ENCODE peak calls at places on chromosomes 6 and 20, in seven cellular contexts. M is brain microvascular endothelial cell, Q is endothelial cell, E is breast epithelium, G is AG04449, O is right lobe of liver, N is A549. C is an unnamed sample.

GRCh38 chr6:152748843-152749242 is 1.8 kb upstream of the VIP start:
- DNase-seq in M (no peak), Q (no peak), E (no peak), G (no peak), O (no peak), N (no peak), C (no peak)

GRCh38 chr6:167096991-167097390 is 25.9 kb upstream of the CCR6 start:
- DNase-seq in M (no peak), Q (no peak), E (no peak), G (no peak), O (no peak), N (no peak), C (no peak)

GRCh38 chr6:5191722-5192121 is 69.0 kb downstream of the LYRM4 start:
- DNase-seq in M (no peak), Q (no peak), E (no peak), G (no peak), O (no peak), N (no peak), C (no peak)

GRCh38 chr20:35954907-35955251 is 577 bp upstream of the SCAND1 start:
- DNase-seq in M (peak; percentile 38), Q (no peak), E (no peak), G (no peak), O (no peak), N (peak; percentile 66), C (no peak)

GRCh38 chr6:36677753-36678487 is 594 bp upstream of the CDKN1A start:
- DNase-seq in M (no peak), Q (no peak), E (no peak), G (no peak), O (no peak), N (no peak), C (no peak)

GRCh38 chr6:142842423-142843261 is 102.3 kb downstream of the HIVEP2 start:
- DNase-seq in M (peak; percentile 92), Q (no peak), E (no peak), G (no peak), O (no peak), N (no peak), C (no peak)

GRCh38 chr6:37253608-37254007 is 4.0 kb upstream of the TBC1D22B start:
- DNase-seq in M (no peak), Q (no peak), E (no peak), G (no peak), O (no peak), N (no peak), C (no peak)

GRCh38 chr6:151285121-151285520 is 45.4 kb downstream of the AKAP12 start:
- DNase-seq in M (peak; percentile 47), Q (no peak), E (no peak), G (peak; percentile 49), O (no peak), N (no peak), C (no peak)

GRCh38 chr6:49856282-49856681 is 10.1 kb downstream of the CRISP1 start:
- DNase-seq in M (no peak), Q (no peak), E (no peak), G (no peak), O (no peak), N (no peak), C (no peak)

GRCh38 chr6:104953410-104953953 is 3.4 kb upstream of the LIN28B start:
- DNase-seq in M (no peak), Q (peak; percentile 75), E (no peak), G (no peak), O (no peak), N (no peak), C (no peak)

GRCh38 chr6:83600531-83600930 is 88.2 kb downstream of the PRSS35 start:
- DNase-seq in M (no peak), Q (no peak), E (no peak), G (no peak), O (no peak), N (no peak), C (no peak)

GRCh38 chr6:95227301-95227700 is 350.0 kb upstream of the MANEA start:
- DNase-seq in M (no peak), Q (no peak), E (no peak), G (no peak), O (no peak), N (no peak), C (no peak)

GRCh38 chr6:83827050-83827449 is 26.1 kb upstream of the RIPPLY2 start:
- DNase-seq in M (peak; percentile 25), Q (no peak), E (no peak), G (no peak), O (no peak), N (no peak), C (no peak)

GRCh38 chr20:22402990-22403859 is 181.1 kb downstream of the FOXA2 start:
- DNase-seq in M (no peak), Q (no peak), E (no peak), G (no peak), O (no peak), N (no peak), C (no peak)

GRCh38 chr6:75220365-75220764 is 14.5 kb upstream of the COL12A1 start:
- DNase-seq in M (no peak), Q (no peak), E (no peak), G (no peak), O (no peak), N (no peak), C (no peak)

GRCh38 chr6:161918154-161918553 is 644.3 kb upstream of the AGPAT4 start:
- DNase-seq in M (no peak), Q (no peak), E (no peak), G (no peak), O (no peak), N (peak; percentile 7), C (no peak)

GRCh38 chr6:3119040-3119723 is 671 bp downstream of the BPHL start:
- DNase-seq in M (peak; percentile 19), Q (no peak), E (no peak), G (no peak), O (no peak), N (peak; percentile 33), C (no peak)

GRCh38 chr6:119077643-119078448 is 618 bp downstream of the FAM184A start:
- DNase-seq in M (no peak), Q (peak; percentile 41), E (peak; percentile 23), G (no peak), O (peak; percentile 50), N (no peak), C (no peak)

GRCh38 chr20:61370841-61371303 is 118.8 kb downstream of the CDH4 start:
- DNase-seq in M (no peak), Q (no peak), E (no peak), G (no peak), O (no peak), N (no peak), C (no peak)

GRCh38 chr20:53707341-53708102 is 113.9 kb upstream of the ZNF217 start:
- DNase-seq in M (peak; percentile 15), Q (no peak), E (no peak), G (no peak), O (no peak), N (no peak), C (no peak)

GRCh38 chr6:18186033-18186432 is 30.8 kb downstream of the KDM1B start:
- DNase-seq in M (no peak), Q (no peak), E (no peak), G (no peak), O (no peak), N (no peak), C (no peak)

GRCh38 chr6:110618591-110619267 is 142.3 kb upstream of the SLC22A16 start:
- DNase-seq in M (no peak), Q (peak; percentile 26), E (no peak), G (no peak), O (no peak), N (no peak), C (no peak)

GRCh38 chr6:169701953-169702639 is at the start of the genes C6orf120 and WDR27:
- DNase-seq in M (peak; percentile 95), Q (peak; percentile 96), E (peak; percentile 93), G (peak; percentile 54), O (peak; percentile 98), N (peak; percentile 90), C (peak; percentile 91)
- TF ChIP-seq CTCF in M (no peak), Q (no peak), E (no peak), G (no peak), O (peak; percentile 9), N (no peak), C (no peak)

GRCh38 chr20:45098096-45098773 is 2.7 kb downstream of the KCNS1 start:
- DNase-seq in M (peak; percentile 14), Q (peak; percentile 65), E (no peak), G (no peak), O (peak; percentile 38), N (no peak), C (no peak)
- TF ChIP-seq CTCF in M (peak; percentile 48), Q (no peak), E (no peak), G (no peak), O (peak; percentile 12), N (no peak), C (no peak)

GRCh38 chr20:33401922-33402369 is 627 bp upstream of the CDK5RAP1 start:
- DNase-seq in M (no peak), Q (no peak), E (no peak), G (no peak), O (no peak), N (no peak), C (no peak)

GRCh38 chr20:33401042-33401921 is at the start of gene CDK5RAP1:
- DNase-seq in M (peak; percentile 87), Q (peak; percentile 81), E (peak; percentile 69), G (peak; percentile 47), O (peak; percentile 79), N (peak; percentile 79), C (peak; percentile 66)

GRCh38 chr20:33394718-33395117 is 6.6 kb downstream of the CDK5RAP1 start:
- DNase-seq in M (no peak), Q (no peak), E (no peak), G (no peak), O (no peak), N (no peak), C (no peak)

GRCh38 chr20:33404281-33404680 is 3.0 kb upstream of the CDK5RAP1 start:
- DNase-seq in M (no peak), Q (no peak), E (no peak), G (no peak), O (no peak), N (no peak), C (no peak)

GRCh38 chr20:33399924-33400323 is 1.4 kb downstream of the CDK5RAP1 start:
- DNase-seq in M (no peak), Q (no peak), E (no peak), G (no peak), O (no peak), N (no peak), C (no peak)
- TF ChIP-seq CTCF in M (no peak), Q (no peak), E (no peak), G (no peak), O (no peak), N (no peak), C (no peak)

DNA sequence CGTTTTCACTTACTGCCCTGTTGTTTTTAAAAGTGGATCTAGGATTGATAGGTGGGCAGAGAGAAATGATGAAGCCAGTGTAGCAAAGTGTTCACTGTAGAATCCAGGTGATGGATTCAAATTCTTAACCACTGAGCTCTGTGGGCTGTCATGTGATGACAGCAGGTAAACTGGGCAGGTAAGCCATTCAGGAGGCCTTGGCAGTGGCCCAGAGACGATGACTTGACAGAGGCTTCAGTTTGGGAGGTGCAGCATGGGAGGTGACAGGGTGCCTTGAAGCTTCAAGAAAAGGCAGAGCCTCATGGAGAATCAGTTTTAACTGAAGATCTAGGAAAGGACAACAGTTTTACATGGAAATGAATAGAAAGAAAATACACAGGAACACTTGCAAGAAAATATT is 2.0 kb downstream of the NAA20 start:
- DNase-seq in M (no peak), Q (no peak), E (peak; percentile 46), G (no peak), O (no peak), N (no peak), C (no peak)
- TF ChIP-seq CTCF in M (no peak), Q (no peak), E (no peak), G (no peak), O (no peak), N (no peak), C (no peak)